ENCODE peak calls at places on chromosome 4, in seven cellular contexts. O, E, A, V, S, T and J are unnamed samples.

GRCh38 chr4:89305712-89306437 is 1.7 kb downstream of the GPRIN3 start:
- DNase-seq in O (no peak), E (no peak), A (no peak), V (no peak), S (no peak), T (no peak), J (no peak)

GRCh38 chr4:2962099-2962455 is 1.1 kb downstream of the NOP14 start:
- DNase-seq in O (no peak), E (peak; percentile 25), A (no peak), V (no peak), S (no peak), T (peak; percentile 14), J (no peak)

GRCh38 chr4:1604706-1605205 is 79.4 kb downstream of the FAM53A start:
- DNase-seq in O (no peak), E (no peak), A (no peak), V (no peak), S (no peak), T (no peak), J (no peak)

GRCh38 chr4:169079942-169080827 is 70.1 kb upstream of the CBR4 start:
- DNase-seq in O (no peak), E (peak; percentile 19), A (peak; percentile 40), V (no peak), S (no peak), T (no peak), J (no peak)

GRCh38 chr4:179615704-179616103 is 2173.5 kb upstream of the AGA start:
- DNase-seq in O (no peak), E (no peak), A (no peak), V (no peak), S (no peak), T (no peak), J (no peak)

GRCh38 chr4:24260922-24261581 is 323.3 kb downstream of the DHX15 start:
- DNase-seq in O (no peak), E (no peak), A (no peak), V (no peak), S (no peak), T (no peak), J (peak; percentile 49)

GRCh38 chr4:145909331-145909730 is 29.3 kb downstream of the ZNF827 start:
- DNase-seq in O (no peak), E (no peak), A (peak; percentile 66), V (no peak), S (peak; percentile 95), T (peak; percentile 68), J (peak; percentile 56)

GRCh38 chr4:60865238-60865637 is 334.9 kb upstream of the ADGRL3 start:
- DNase-seq in O (no peak), E (no peak), A (no peak), V (no peak), S (peak; percentile 53), T (no peak), J (no peak)

GRCh38 chr4:128451270-128451905 is 163.8 kb upstream of the PGRMC2 start:
- DNase-seq in O (no peak), E (no peak), A (no peak), V (no peak), S (no peak), T (no peak), J (no peak)

GRCh38 chr4:30413915-30414314 is 306.3 kb upstream of the PCDH7 start:
- DNase-seq in O (no peak), E (no peak), A (no peak), V (no peak), S (no peak), T (no peak), J (no peak)
- H3K9me3 ChIP-seq in O (peaks cover 4% of the 10 kb centered on the region), E (no peaks in the 10 kb centered on the region), A (peaks cover 4% of the 10 kb centered on the region), V (peaks cover 37% of the 10 kb centered on the region), S (peaks cover 72% of the 10 kb centered on the region), T (peaks cover 6% of the 10 kb centered on the region), J (no peaks in the 10 kb centered on the region)

GRCh38 chr4:11471613-11472012 is 42.9 kb upstream of the HS3ST1 start:
- DNase-seq in O (no peak), E (peak; percentile 72), A (no peak), V (no peak), S (no peak), T (no peak), J (no peak)
- H3K4me3 ChIP-seq in O (no peak overlapping the region), E (peak overlapping the region; percentile 29), A (no peak overlapping the region), V (no peak overlapping the region), S (no peak overlapping the region), T (no peak overlapping the region), J (no peak overlapping the region)

GRCh38 chr4:183798921-183799307 is 106.2 kb upstream of the STOX2 start:
- DNase-seq in O (no peak), E (no peak), A (no peak), V (no peak), S (peak; percentile 48), T (no peak), J (no peak)
- H3K27me3 ChIP-seq in O (peaks cover 8% of the 10 kb centered on the region), E (no peaks in the 10 kb centered on the region), A (peaks cover 3% of the 10 kb centered on the region), V (peaks cover 31% of the 10 kb centered on the region), S (peaks cover 64% of the 10 kb centered on the region), T (peaks cover 9% of the 10 kb centered on the region), J (no peaks in the 10 kb centered on the region)

DNA sequence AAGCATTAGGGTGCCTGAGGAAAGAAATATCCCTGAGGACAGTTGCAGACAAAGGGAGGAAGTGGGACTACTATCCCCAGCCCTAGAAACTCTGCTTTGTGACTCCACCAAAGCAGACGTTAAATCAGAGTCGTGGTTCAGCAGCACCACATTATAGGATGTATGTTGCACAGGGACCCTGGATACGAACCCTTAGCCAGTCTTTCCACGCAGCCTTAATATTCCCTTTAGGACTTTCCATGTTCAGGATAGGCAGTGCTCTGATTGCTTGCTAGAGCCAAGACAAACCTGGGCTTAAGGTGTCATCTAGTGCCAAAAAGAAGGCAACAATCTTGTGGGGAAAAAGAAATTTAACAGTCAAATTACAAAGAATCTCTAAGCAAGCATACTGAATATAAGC is 62.6 kb downstream of the MAD2L1 start:
- DNase-seq in O (no peak), E (no peak), A (no peak), V (no peak), S (no peak), T (no peak), J (no peak)
- H3K9me3 ChIP-seq in O (no peaks in the 10 kb centered on the region), E (no peaks in the 10 kb centered on the region), A (no peaks in the 10 kb centered on the region), V (peaks cover 10% of the 10 kb centered on the region), S (peaks cover 6% of the 10 kb centered on the region), T (no peaks in the 10 kb centered on the region), J (no peaks in the 10 kb centered on the region)

GRCh38 chr4:98203406-98204235 is 57.6 kb upstream of the RAP1GDS1 start:
- DNase-seq in O (no peak), E (no peak), A (no peak), V (no peak), S (no peak), T (no peak), J (no peak)
- H3K4me3 ChIP-seq in O (no peak overlapping the region), E (no peak overlapping the region), A (no peak overlapping the region), V (no peak overlapping the region), S (no peak overlapping the region), T (no peak overlapping the region), J (no peak overlapping the region)

DNA sequence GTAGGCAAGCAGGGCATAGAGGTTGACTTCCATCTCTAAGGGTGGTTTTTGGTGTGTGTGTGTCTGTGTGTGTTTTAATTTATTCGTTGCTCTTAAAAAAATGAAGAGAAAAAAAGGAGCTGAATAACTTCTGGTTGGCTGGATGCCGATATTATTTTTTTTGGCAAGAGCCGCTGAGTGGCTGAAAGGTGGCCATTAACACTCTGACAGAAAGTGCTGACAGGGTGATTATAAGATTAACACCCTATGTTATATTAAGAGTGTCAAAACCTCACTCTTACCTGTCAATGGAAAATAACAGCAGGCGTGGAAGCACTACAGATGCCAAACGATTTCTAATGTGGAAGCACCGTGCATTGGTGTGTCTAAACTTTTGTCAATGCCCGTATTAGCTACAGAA is 622.5 kb downstream of the ANKRD50 start:
- DNase-seq in O (no peak), E (no peak), A (no peak), V (no peak), S (no peak), T (no peak), J (no peak)
- H3K27me3 ChIP-seq in O (no peaks in the 10 kb centered on the region), E (no peaks in the 10 kb centered on the region), A (no peaks in the 10 kb centered on the region), V (no peaks in the 10 kb centered on the region), S (no peaks in the 10 kb centered on the region), T (no peaks in the 10 kb centered on the region), J (no peaks in the 10 kb centered on the region)

GRCh38 chr4:10947898-10948297 is 263.3 kb upstream of the CLNK start:
- DNase-seq in O (no peak), E (no peak), A (no peak), V (no peak), S (no peak), T (no peak), J (no peak)

GRCh38 chr4:10942166-10942565 is 257.6 kb upstream of the CLNK start:
- DNase-seq in O (no peak), E (no peak), A (no peak), V (no peak), S (no peak), T (no peak), J (no peak)

GRCh38 chr4:10949039-10949728 is 264.6 kb upstream of the CLNK start:
- DNase-seq in O (no peak), E (no peak), A (no peak), V (no peak), S (no peak), T (no peak), J (no peak)

DNA sequence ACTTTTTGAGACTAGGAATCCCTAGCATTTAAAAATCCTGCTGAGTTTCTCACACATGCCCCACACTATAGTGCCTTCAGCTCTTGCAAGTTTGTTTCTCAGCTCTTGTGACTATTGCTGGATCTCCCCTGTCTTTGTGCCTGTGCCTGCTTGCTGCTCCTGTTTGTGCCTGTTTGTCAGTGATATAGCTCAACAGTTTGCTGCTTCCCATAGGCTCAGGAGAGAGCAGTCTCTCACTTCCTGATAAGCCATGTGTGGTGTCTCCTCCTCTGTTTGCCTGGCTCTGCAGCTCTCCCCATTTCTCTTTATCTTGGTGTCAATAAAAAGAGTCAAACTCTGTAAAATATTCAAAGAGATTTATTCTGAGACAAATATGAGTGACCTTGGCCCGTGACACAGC is 259.8 kb upstream of the CLNK start:
- DNase-seq in O (no peak), E (no peak), A (no peak), V (no peak), S (peak; percentile 64), T (no peak), J (no peak)
- H3K9me3 ChIP-seq in O (no peaks in the 10 kb centered on the region), E (peaks cover 4% of the 10 kb centered on the region), A (no peaks in the 10 kb centered on the region), V (peaks cover 19% of the 10 kb centered on the region), S (peaks cover 81% of the 10 kb centered on the region), T (no peaks in the 10 kb centered on the region), J (no peaks in the 10 kb centered on the region)

GRCh38 chr4:137711502-137711901 is 179.2 kb upstream of the PCDH18 start:
- DNase-seq in O (no peak), E (no peak), A (no peak), V (peak; percentile 39), S (peak; percentile 54), T (no peak), J (no peak)

GRCh38 chr4:137707626-137708025 is 175.3 kb upstream of the PCDH18 start:
- DNase-seq in O (no peak), E (no peak), A (no peak), V (no peak), S (no peak), T (no peak), J (no peak)

GRCh38 chr4:137705171-137705783 is 173.0 kb upstream of the PCDH18 start:
- DNase-seq in O (no peak), E (no peak), A (no peak), V (no peak), S (no peak), T (no peak), J (peak; percentile 1)

GRCh38 chr4:137703225-137703624 is 170.9 kb upstream of the PCDH18 start:
- DNase-seq in O (no peak), E (no peak), A (no peak), V (no peak), S (no peak), T (no peak), J (no peak)

DNA sequence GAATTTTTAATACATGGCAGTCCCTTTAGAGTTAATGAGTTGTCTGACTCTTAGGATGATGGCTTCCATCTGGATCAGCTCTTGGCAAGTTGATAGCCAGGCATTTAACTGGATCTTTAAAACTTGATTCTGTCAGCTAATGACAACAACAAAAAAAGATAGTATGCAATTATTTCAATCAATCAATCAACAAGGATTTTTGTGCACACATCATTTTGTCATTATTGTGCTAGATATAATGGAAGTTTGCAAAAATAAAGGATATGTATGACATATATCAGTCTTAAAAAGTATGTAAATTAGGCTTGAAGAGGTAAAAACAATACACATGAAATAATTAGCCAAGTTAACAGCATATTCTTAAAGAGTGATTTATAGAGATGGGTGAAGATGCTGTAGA is 174.9 kb upstream of the PCDH18 start:
- DNase-seq in O (no peak), E (no peak), A (no peak), V (no peak), S (no peak), T (no peak), J (no peak)
- H3K4me3 ChIP-seq in O (no peak overlapping the region), E (no peak overlapping the region), A (no peak overlapping the region), V (no peak overlapping the region), S (no peak overlapping the region), T (no peak overlapping the region), J (no peak overlapping the region)